ENCODE peak calls at places on chromosomes 13 and 19, in eight cellular contexts. L, M, V, Z, I, T, P and Y are unnamed samples.

GRCh38 chr13:84400711-84401110 is 518.4 kb upstream of the SLITRK1 start:
- DNase-seq in L (no peak), M (no peak), V (no peak), Z (no peak), I (no peak), T (no peak), P (no peak), Y (no peak)

GRCh38 chr13:110433014-110433413 is 125.9 kb downstream of the COL4A2 start:
- DNase-seq in L (no peak), M (no peak), V (no peak), Z (no peak), I (no peak), T (no peak), P (no peak), Y (no peak)

GRCh38 chr19:52343548-52343947 is 7.5 kb downstream of the ZNF610 start:
- DNase-seq in L (peak), M (no peak), V (peak), Z (peak), I (no peak), T (no peak), P (no peak), Y (peak)

GRCh38 chr13:41691276-41691675 is 233.9 kb downstream of the RGCC start:
- DNase-seq in L (no peak), M (no peak), V (no peak), Z (no peak), I (no peak), T (no peak), P (no peak), Y (no peak)

GRCh38 chr13:99740261-99740979 is 231.1 kb downstream of the ZIC5 start:
- DNase-seq in L (no peak), M (no peak), V (no peak), Z (no peak), I (no peak), T (no peak), P (no peak), Y (no peak)

GRCh38 chr13:86464193-86464592 is 665.0 kb upstream of the SLITRK6 start:
- DNase-seq in L (no peak), M (no peak), V (no peak), Z (no peak), I (no peak), T (no peak), P (no peak), Y (no peak)

GRCh38 chr13:61546413-61546812 is 130.8 kb upstream of the PCDH20 start:
- DNase-seq in L (no peak), M (no peak), V (no peak), Z (no peak), I (no peak), T (no peak), P (no peak), Y (no peak)

GRCh38 chr13:97724450-97724849 is 229.0 kb upstream of the IPO5 start:
- DNase-seq in L (no peak), M (no peak), V (no peak), Z (no peak), I (no peak), T (no peak), P (no peak), Y (peak)

GRCh38 chr19:8333771-8334457 is 9.1 kb downstream of the KANK3 start:
- DNase-seq in L (no peak), M (no peak), V (no peak), Z (no peak), I (no peak), T (no peak), P (no peak), Y (no peak)

GRCh38 chr13:32824671-32825070 is 191.6 kb upstream of the KL start:
- DNase-seq in L (no peak), M (no peak), V (no peak), Z (no peak), I (no peak), T (no peak), P (no peak), Y (no peak)

GRCh38 chr19:33795370-33796163 is 1.1 kb upstream of the KCTD15 start:
- DNase-seq in L (peak), M (peak), V (peak), Z (peak), I (no peak), T (no peak), P (peak), Y (peak)

GRCh38 chr13:95113601-95114000 is 187.7 kb downstream of the ABCC4 start:
- DNase-seq in L (no peak), M (no peak), V (no peak), Z (no peak), I (no peak), T (no peak), P (no peak), Y (no peak)

GRCh38 chr13:38395505-38395803 is 45.8 kb downstream of the UFM1 start:
- DNase-seq in L (no peak), M (no peak), V (no peak), Z (no peak), I (no peak), T (no peak), P (no peak), Y (no peak)

GRCh38 chr13:52447354-52447753 is 3.1 kb downstream of the VPS36 start:
- DNase-seq in L (no peak), M (no peak), V (no peak), Z (no peak), I (no peak), T (no peak), P (no peak), Y (no peak)

GRCh38 chr13:78137404-78138142 is 218.9 kb upstream of the EDNRB start:
- DNase-seq in L (no peak), M (no peak), V (no peak), Z (no peak), I (no peak), T (peak), P (no peak), Y (peak)

GRCh38 chr19:53898166-53898565 is 10.9 kb upstream of the CACNG7 start:
- DNase-seq in L (no peak), M (no peak), V (no peak), Z (no peak), I (no peak), T (no peak), P (no peak), Y (no peak)

GRCh38 chr19:6700586-6701316 is 19.7 kb downstream of the C3 start:
- DNase-seq in L (no peak), M (no peak), V (no peak), Z (no peak), I (no peak), T (no peak), P (no peak), Y (no peak)

DNA sequence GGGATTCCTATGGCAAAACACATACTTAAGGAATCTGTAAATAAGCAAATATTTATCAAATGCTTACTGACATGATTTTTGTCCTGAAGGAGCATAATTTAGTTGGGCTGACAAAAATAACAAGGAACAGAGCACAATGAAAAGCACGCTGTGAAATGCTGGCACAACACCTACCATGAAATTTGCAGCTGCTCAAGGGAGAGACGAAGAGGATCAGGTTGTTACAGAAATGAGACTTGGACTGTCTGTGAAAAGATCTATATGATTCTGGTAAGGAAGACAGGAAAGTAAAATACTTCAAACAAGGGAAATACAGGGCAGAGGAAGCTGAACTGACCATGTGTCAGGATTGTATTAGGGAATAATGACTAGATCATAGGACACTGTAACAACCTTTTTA is 1556.2 kb downstream of the EFNB2 start:
- DNase-seq in L (no peak), M (no peak), V (no peak), Z (no peak), I (no peak), T (no peak), P (no peak), Y (no peak)
- TF ChIP-seq POLR2A in L (no peak), M (no peak), V (no peak), Z (no peak), I (no peak), T (no peak), P (no peak), Y (no peak)

GRCh38 chr19:10766681-10767201 is 48.9 kb downstream of the DNM2 start:
- DNase-seq in L (peak), M (no peak), V (no peak), Z (peak), I (no peak), T (no peak), P (no peak), Y (peak)

GRCh38 chr19:10767726-10768125 is 49.8 kb downstream of the DNM2 start:
- DNase-seq in L (no peak), M (no peak), V (no peak), Z (no peak), I (no peak), T (no peak), P (no peak), Y (no peak)

GRCh38 chr19:10769533-10770491 is 51.9 kb downstream of the DNM2 start:
- DNase-seq in L (peak), M (peak), V (peak), Z (peak), I (no peak), T (no peak), P (peak), Y (no peak)

GRCh38 chr19:10768369-10768768 is 50.5 kb downstream of the DNM2 start:
- DNase-seq in L (no peak), M (no peak), V (no peak), Z (no peak), I (no peak), T (no peak), P (no peak), Y (no peak)

GRCh38 chr19:10768936-10769335 is 51.1 kb downstream of the DNM2 start:
- DNase-seq in L (no peak), M (no peak), V (no peak), Z (no peak), I (no peak), T (no peak), P (no peak), Y (no peak)
- H3K27ac ChIP-seq in L (peak), M (peak), V (peak), Z (peak), I (peak), T (no peak), P (peak), Y (peak)

GRCh38 chr19:10332965-10333757 is at the start of gene RAVER1:
- DNase-seq in L (peak), M (peak), V (peak), Z (peak), I (peak), T (peak), P (peak), Y (peak)
- TF ChIP-seq POLR2A in L (no peak), M (peak), V (peak), Z (peak), I (no peak), T (peak), P (peak), Y (no peak)

DNA sequence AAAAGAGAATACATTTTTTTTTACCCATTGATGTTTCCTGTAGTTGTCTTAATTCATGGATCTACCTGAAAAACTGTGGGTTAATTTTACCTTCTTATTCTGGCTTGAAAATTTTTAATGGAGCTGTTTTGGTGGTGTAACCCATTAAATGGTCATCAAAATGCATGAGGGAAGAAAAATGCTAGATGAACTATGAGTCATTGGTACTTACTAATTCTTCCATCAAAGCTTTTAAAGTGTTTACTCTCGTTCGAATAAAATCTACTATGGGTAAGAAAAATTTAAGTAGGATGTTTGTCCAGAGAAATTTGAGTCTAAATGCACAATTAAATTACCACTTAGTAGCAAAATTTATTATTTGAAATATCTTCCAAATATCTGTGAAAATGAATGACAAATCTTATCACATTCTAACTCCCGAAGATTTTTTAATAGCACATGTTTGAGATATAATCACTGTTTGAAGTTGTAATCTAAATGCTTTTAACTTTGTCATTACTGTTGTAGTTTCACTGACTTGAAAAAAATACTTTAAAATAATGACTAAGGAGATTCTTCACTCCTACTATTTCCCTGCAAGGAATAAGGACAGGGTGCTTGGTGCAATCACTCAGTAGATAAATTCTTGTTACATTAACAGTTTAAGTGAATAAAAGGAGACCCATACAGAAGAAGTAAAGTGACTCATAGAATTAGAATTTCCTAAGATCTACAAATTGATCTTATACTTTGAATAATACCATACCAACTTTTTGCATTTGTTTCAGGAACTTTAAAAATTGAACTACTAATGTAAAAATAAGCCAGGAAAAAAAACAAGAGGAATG is 437.7 kb downstream of the IRS2 start:
- DNase-seq in L (no peak), M (no peak), V (no peak), Z (no peak), I (no peak), T (no peak), P (no peak), Y (no peak)
- H3K27ac ChIP-seq in L (no peak), M (no peak), V (no peak), Z (no peak), I (no peak), T (no peak), P (no peak), Y (no peak)

GRCh38 chr19:48752511-48753365 is at the start of gene FUT1:
- DNase-seq in L (peak), M (no peak), V (peak), Z (no peak), I (no peak), T (no peak), P (no peak), Y (peak)
- TF ChIP-seq POLR2A in L (no peak), M (no peak), V (no peak), Z (no peak), I (no peak), T (no peak), P (peak), Y (no peak)

DNA sequence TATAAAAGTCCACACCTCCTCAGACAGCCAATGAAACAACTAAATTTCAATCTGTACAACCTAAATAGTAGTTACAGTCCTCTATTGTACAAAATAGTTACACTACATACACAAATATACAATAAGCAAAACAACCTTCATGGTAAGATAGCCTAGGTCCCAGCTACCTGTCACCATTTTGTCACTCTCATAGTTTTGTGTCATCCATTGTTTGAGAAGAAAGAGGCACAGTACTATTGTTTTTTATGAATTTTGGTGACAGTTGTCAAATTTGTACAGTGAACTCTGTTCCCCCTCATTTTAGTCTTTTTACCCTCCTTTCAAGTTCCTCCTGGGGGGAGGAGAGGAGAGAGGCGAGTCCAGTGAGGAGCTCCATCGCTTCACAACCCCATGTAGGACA is 60.2 kb downstream of the SERP2 start:
- DNase-seq in L (no peak), M (no peak), V (no peak), Z (no peak), I (no peak), T (no peak), P (no peak), Y (no peak)
- H3K27ac ChIP-seq in L (peak), M (peak), V (peak), Z (peak), I (peak), T (no peak), P (peak), Y (peak)

GRCh38 chr19:46850228-46851203 is at the start of gene AP2S1:
- DNase-seq in L (peak), M (peak), V (peak), Z (peak), I (peak), T (peak), P (peak), Y (peak)
- TF ChIP-seq POLR2A in L (no peak), M (peak), V (peak), Z (peak), I (peak), T (peak), P (peak), Y (no peak)

GRCh38 chr13:20882206-20882605 is 20.3 kb downstream of the XPO4 start:
- DNase-seq in L (no peak), M (no peak), V (no peak), Z (no peak), I (no peak), T (no peak), P (no peak), Y (no peak)
- H3K27ac ChIP-seq in L (no peak), M (no peak), V (no peak), Z (no peak), I (no peak), T (no peak), P (no peak), Y (no peak)

DNA sequence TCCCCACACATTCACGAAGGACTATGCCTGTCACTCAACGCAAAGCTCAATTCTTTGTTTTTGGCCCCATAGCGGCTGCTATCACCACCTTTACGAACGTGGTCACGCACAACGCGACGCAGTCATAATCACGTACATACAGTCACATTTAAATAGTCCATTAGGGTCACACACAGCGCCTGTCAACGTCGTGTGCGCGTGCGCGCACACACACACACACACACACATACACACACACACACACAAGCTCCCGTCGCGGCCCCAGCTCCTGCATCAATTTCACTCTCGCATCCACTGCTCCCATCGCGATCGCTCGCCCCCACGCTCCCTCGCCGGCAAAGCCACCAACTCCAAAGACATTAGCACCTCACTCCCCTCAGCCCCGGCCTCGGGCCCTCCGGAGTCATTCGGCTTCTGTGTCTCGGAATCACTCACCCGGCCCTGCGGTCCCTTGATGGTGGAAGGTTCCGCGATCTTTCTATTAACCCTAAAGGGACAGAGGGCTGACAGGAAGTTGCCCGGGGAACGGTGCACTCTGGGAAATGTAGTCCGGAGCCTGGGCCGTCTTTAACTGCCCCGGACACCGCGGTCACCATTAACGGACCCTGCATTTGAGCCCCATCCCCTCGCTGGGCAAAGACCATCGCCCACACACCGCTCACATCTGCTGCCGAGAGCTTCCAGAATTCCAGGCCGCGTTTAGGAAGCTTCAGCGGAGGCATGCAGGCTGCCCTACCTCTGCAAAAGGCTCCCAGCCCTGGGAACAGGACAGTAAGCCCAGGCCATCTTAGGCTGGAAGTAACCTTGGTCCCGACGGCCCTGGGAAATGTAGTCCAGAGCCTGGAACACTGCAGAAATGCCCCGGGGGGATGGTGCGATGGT is at the start of gene ZNF790:
- DNase-seq in L (peak), M (peak), V (peak), Z (peak), I (peak), T (peak), P (peak), Y (peak)
- TF ChIP-seq POLR2A in L (no peak), M (no peak), V (peak), Z (peak), I (no peak), T (peak), P (peak), Y (no peak)

DNA sequence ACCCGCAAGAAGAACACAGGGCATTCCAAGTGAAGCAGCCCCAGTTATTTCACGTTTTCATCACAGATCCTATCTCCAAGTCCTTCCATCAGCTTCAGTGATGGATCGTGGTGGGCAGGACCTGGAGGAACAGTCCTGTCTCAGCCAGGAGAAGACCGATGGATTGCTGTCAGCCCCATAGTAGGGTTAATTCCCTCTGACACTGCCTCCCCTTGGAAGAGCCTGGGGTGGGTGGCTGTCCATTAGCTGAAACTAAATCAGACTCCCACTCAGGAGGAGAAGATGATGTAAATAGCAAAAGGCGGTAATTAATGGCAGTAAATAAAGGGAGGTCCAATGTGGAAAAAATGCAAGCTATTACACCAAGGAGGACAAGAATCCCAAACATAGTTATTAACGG is 131.0 kb downstream of the TNFRSF19 start:
- DNase-seq in L (no peak), M (no peak), V (no peak), Z (no peak), I (no peak), T (no peak), P (no peak), Y (no peak)
- H3K27ac ChIP-seq in L (peak), M (peak), V (no peak), Z (peak), I (peak), T (no peak), P (no peak), Y (no peak)